ENCODE peak calls at places on chromosomes 4 and X, in four cellular contexts. O is tibial nerve, X is right atrium auricular region, P is A549. W is an unnamed sample.

GRCh38 chr4:88706574-88706973 is 8.9 kb upstream of the NAP1L5 start:
- DNase-seq in O (peak), X (no peak), P (peak), W (peak)

GRCh38 chrX:47610506-47610905 is 9.2 kb downstream of the SYN1 start:
- DNase-seq in O (no peak), X (no peak), P (no peak), W (no peak)

GRCh38 chr4:158688813-158689212 is 16.7 kb downstream of the ETFDH start:
- DNase-seq in O (no peak), X (no peak), P (no peak), W (no peak)

GRCh38 chr4:85489273-85489672 is 14.3 kb downstream of the ARHGAP24 start:
- DNase-seq in O (no peak), X (no peak), P (peak), W (no peak)

GRCh38 chr4:164956766-164957643 is 20.5 kb downstream of the TRIM61 start:
- DNase-seq in O (peak), X (no peak), P (peak), W (peak)

GRCh38 chrX:39767446-39767845 is 330.3 kb downstream of the BCOR start:
- DNase-seq in O (no peak), X (no peak), P (no peak), W (no peak)

GRCh38 chrX:23062359-23062758 is 62.6 kb downstream of the DDX53 start:
- DNase-seq in O (no peak), X (no peak), P (no peak), W (no peak)

GRCh38 chr4:88005086-88005485 is 2.3 kb upstream of the PKD2 start:
- DNase-seq in O (peak), X (no peak), P (no peak), W (no peak)

GRCh38 chr4:97639961-97640360 is 503.3 kb downstream of the STPG2 start:
- DNase-seq in O (no peak), X (no peak), P (no peak), W (no peak)

GRCh38 chr4:6265546-6265945 is 4.1 kb upstream of the WFS1 start:
- DNase-seq in O (no peak), X (no peak), P (no peak), W (no peak)

GRCh38 chr4:146398404-146398803 is 123.3 kb downstream of the SLC10A7 start:
- DNase-seq in O (no peak), X (no peak), P (no peak), W (no peak)

GRCh38 chr4:95155759-95156451 is 392.9 kb downstream of the UNC5C start:
- DNase-seq in O (no peak), X (no peak), P (peak), W (no peak)

GRCh38 chr4:8303081-8303480 is 33.5 kb downstream of the HTRA3 start:
- DNase-seq in O (no peak), X (no peak), P (no peak), W (no peak)

GRCh38 chr4:157819693-157820464 is 352.9 kb downstream of the GASK1B start:
- DNase-seq in O (no peak), X (no peak), P (no peak), W (no peak)

GRCh38 chr4:7805533-7806079 is 134.1 kb downstream of the AFAP1 start:
- DNase-seq in O (no peak), X (peak), P (peak), W (peak)

GRCh38 chrX:1378306-1378758 is 13.6 kb downstream of the SLC25A6 start:
- DNase-seq in O (no peak), X (no peak), P (no peak), W (no peak)

GRCh38 chr4:139889194-139889762 is 223.7 kb downstream of the MGST2 start:
- DNase-seq in O (no peak), X (no peak), P (no peak), W (no peak)

GRCh38 chr4:78464265-78464664 is 87.3 kb upstream of the ANXA3 start:
- DNase-seq in O (no peak), X (no peak), P (no peak), W (no peak)

GRCh38 chr4:12562016-12562415 is 922.1 kb downstream of the RAB28 start:
- DNase-seq in O (no peak), X (no peak), P (no peak), W (no peak)

GRCh38 chr4:132123870-132124623 is 1025.0 kb upstream of the PCDH10 start:
- DNase-seq in O (no peak), X (no peak), P (peak), W (no peak)

GRCh38 chr4:7202391-7202790 is 10.1 kb downstream of the SORCS2 start:
- DNase-seq in O (no peak), X (no peak), P (no peak), W (no peak)

GRCh38 chrX:123923211-123923610 is 38.3 kb upstream of the STAG2 start:
- DNase-seq in O (no peak), X (no peak), P (no peak), W (no peak)

GRCh38 chr4:118992149-118992548 is 103.5 kb downstream of the SYNPO2 start:
- DNase-seq in O (no peak), X (no peak), P (no peak), W (no peak)

GRCh38 chr4:39062499-39062898 is 467 bp downstream of the KLHL5 start:
- DNase-seq in O (no peak), X (no peak), P (no peak), W (no peak)

GRCh38 chr4:124265701-124266100 is 446.8 kb downstream of the ANKRD50 start:
- DNase-seq in O (no peak), X (no peak), P (no peak), W (no peak)

GRCh38 chrX:39438603-39439602 is 637.6 kb downstream of the MID1IP1 start:
- DNase-seq in O (no peak), X (no peak), P (no peak), W (no peak)

GRCh38 chr4:2962099-2962455 is 1.1 kb downstream of the NOP14 start:
- DNase-seq in O (no peak), X (no peak), P (no peak), W (no peak)
- TF ChIP-seq CTCF in O (no peak), X (no peak), P (no peak), W (no peak)

GRCh38 chr4:91123742-91124141 is 996.5 kb downstream of the CCSER1 start:
- DNase-seq in O (no peak), X (no peak), P (no peak), W (no peak)

GRCh38 chr4:91127891-91128290 is 1000.7 kb downstream of the CCSER1 start:
- DNase-seq in O (no peak), X (no peak), P (no peak), W (peak)

DNA sequence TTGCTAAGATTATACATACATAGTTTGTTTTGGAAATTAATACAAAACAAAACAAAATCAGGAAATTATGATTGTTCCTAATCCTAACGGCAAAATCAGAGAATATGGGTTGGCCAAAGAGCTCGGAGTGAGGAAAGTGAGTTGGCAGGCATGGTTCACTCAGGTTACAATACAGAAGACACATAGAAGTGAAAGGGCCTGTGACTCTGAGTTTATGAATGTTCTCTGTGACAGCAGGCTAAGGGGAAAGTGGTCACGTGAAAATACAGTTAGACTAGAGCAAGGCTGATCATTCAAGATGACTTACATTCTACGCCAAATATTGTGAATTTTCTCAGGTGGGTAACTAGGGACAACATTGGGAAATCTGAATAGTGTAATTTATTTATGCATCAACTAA is 1001.3 kb downstream of the CCSER1 start:
- DNase-seq in O (no peak), X (no peak), P (no peak), W (no peak)
- H3K4me3 ChIP-seq in O (no peak), X (no peak), P (no peak), W (no peak)

DNA sequence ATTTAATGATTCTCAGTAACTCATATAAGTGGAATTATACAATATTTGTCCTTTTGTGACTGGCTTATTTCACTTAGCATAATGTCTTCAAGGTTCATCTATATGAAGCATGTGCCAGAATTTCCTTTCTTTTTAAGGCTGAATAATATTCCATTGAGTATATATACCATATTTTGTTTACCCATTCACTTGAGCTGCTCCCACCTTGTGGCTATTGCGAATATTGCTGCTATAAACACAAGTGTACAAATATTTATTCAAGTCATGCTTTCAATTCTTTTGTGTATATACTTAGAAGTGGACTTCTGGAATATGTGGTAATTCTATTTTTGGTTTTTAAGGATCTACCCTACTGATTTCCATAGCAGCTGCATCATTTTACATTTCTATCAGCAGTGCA is 219.1 kb downstream of the MID1 start:
- DNase-seq in O (no peak), X (no peak), P (peak), W (no peak)
- TF ChIP-seq CTCF in O (no peak), X (no peak), P (peak), W (no peak)

GRCh38 chrX:13197961-13198761 is 121.7 kb downstream of the ATXN3L start:
- DNase-seq in O (no peak), X (no peak), P (no peak), W (no peak)
- H3K4me3 ChIP-seq in O (no peak), X (no peak), P (no peak), W (no peak)

GRCh38 chr4:169252339-169253086 is 18.2 kb downstream of the SH3RF1 start:
- DNase-seq in O (no peak), X (no peak), P (no peak), W (no peak)

GRCh38 chr4:169251291-169252235 is 19.2 kb downstream of the SH3RF1 start:
- DNase-seq in O (no peak), X (no peak), P (peak), W (no peak)

GRCh38 chr4:169248645-169249044 is 22.1 kb downstream of the SH3RF1 start:
- DNase-seq in O (no peak), X (no peak), P (no peak), W (no peak)

GRCh38 chr4:169249214-169249973 is 21.4 kb downstream of the SH3RF1 start:
- DNase-seq in O (no peak), X (no peak), P (peak), W (no peak)

DNA sequence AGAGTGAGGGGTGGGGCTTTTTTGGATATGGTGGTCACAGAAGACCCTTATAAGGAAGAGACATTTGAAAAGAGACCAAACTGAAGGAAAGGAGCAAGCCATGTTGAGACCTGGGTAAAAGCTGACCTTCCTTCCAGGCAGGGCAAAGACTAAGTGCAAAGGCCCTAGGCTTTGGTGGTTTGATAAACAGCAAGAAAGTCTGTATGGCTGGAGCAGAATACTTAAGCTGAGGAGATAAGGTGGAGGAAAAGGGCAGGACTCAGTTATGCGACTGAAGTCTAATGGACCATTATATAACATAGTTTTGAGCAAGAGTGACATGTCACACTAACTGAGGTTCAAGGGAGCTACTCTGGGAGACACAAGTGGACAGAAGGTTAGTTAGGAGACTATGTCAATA is 20.0 kb downstream of the SH3RF1 start:
- DNase-seq in O (no peak), X (no peak), P (no peak), W (no peak)
- TF ChIP-seq CTCF in O (no peak), X (no peak), P (no peak), W (no peak)

GRCh38 chrX:97267916-97268680 is 384.4 kb downstream of the RPA4 start:
- DNase-seq in O (no peak), X (no peak), P (no peak), W (no peak)
- H3K4me3 ChIP-seq in O (no peak), X (no peak), P (no peak), W (no peak)

DNA sequence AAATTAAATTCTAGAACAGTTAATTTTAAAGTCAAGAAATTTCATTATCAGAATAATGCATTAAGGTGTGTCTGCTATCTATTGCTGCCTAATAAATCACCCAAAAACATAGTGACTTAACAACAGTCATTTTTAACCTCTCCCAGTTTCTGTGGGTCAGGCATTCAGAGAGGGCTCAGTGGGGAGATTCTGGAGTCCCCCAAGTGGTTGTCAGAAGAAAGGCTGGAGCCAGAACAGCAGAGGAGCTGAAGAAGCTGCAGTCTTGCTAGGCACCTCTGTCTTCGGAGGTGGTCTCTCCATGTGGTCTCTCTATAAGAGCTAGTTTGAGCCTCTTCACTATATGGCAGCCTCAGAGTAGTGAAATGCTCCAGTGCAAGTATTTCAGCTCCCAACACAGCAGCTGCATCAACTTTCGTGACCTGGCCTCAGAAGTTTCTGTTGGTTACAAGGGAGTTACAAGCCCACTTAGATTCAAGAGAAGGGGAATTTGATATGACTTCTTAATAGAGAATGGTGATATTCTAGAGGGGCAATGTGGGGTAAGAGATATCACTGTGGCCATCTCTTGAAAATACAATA is 9.4 kb upstream of the HOPX start:
- DNase-seq in O (no peak), X (no peak), P (no peak), W (no peak)
- TF ChIP-seq CTCF in O (no peak), X (no peak), P (no peak), W (peak)

DNA sequence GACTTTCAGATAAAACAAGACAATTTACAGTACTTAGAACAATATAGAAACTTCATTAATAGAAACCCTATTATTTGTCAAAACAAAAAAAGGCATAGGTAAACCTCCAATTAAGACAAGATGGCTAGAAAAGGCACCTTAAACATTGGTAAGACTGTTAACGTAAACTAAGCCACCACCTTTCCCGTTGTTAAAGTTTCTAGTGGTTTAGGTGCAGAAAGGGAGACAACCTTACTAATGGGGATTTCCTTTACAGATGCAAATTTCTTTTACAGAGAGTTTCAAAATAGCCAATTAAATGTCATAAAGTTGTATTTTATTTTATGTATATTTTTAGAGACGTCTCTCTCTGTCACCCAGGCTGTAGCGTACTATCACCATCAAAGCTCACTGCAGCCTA is 7.5 kb upstream of the NXF3 start:
- DNase-seq in O (no peak), X (no peak), P (no peak), W (no peak)
- H3K4me3 ChIP-seq in O (no peak), X (no peak), P (no peak), W (no peak)

W was measured in retinal pigment epithelial cell.